ENCODE peak calls at places on chromosomes 5 and 9, in six cellular contexts. Y is neural progenitor cell, Q is heart left ventricle, B is heart right ventricle, N is left lung, U is SK-N-SH. H is an unnamed sample. For H3K27me3 and H3K36me3, the result is how much of the 10 kb centered on the place peaks cover.

GRCh38 chr5:35436441-35437057 is 181.1 kb upstream of the SPEF2 start:
- DNase-seq in Y (peak), B (no peak), N (no peak), U (peak), Q (no peak), H (peak)

GRCh38 chr5:138912093-138912492 is 37.0 kb upstream of the LRRTM2 start:
- DNase-seq in Y (no peak), B (no peak), U (no peak), Q (no peak), N (no peak), H (no peak)

GRCh38 chr9:82488702-82489578 is 500.4 kb downstream of the SPATA31D1 start:
- DNase-seq in U (peak), Q (peak), Y (no peak), B (peak), N (no peak), H (no peak)

GRCh38 chr9:136659861-136660784 is 2.6 kb upstream of the EGFL7 start:
- DNase-seq in Y (no peak), B (peak), U (no peak), Q (no peak), N (no peak), H (no peak)

GRCh38 chr9:96719538-96720315 is 58.2 kb downstream of the ZNF510 start:
- DNase-seq in B (no peak), Q (no peak), Y (no peak), N (no peak), U (peak), H (peak)

GRCh38 chr5:117713585-117714198 is 1139.1 kb upstream of the SEMA6A start:
- DNase-seq in N (no peak), Y (no peak), U (no peak), Q (no peak), B (no peak), H (no peak)

GRCh38 chr9:17611342-17611741 is 32.5 kb downstream of the SH3GL2 start:
- DNase-seq in N (no peak), Q (no peak), U (no peak), B (peak), Y (no peak), H (no peak)

GRCh38 chr9:120845255-120845654 is 2.5 kb upstream of the PSMD5 start:
- DNase-seq in Y (no peak), Q (no peak), B (no peak), N (no peak), U (no peak), H (no peak)

GRCh38 chr5:36688722-36689121 is 82.3 kb downstream of the SLC1A3 start:
- DNase-seq in Q (no peak), Y (peak), B (no peak), N (no peak), U (no peak), H (peak)

GRCh38 chr5:172170251-172170701 is 17.7 kb downstream of the STK10 start:
- DNase-seq in B (peak), Q (no peak), N (no peak), Y (no peak), U (no peak), H (peak)

GRCh38 chr9:133944746-133945135 is 47.4 kb downstream of the VAV2 start:
- DNase-seq in Y (no peak), B (no peak), U (no peak), N (peak), Q (no peak), H (no peak)

GRCh38 chr5:126499742-126500396 is 76.7 kb downstream of the GRAMD2B start:
- DNase-seq in Y (peak), Q (no peak), U (peak), N (no peak), B (no peak), H (peak)

GRCh38 chr5:54656261-54656728 is 138.7 kb downstream of the SNX18 start:
- DNase-seq in N (no peak), U (no peak), Q (peak), Y (no peak), B (peak), H (no peak)

GRCh38 chr5:133052317-133053175 is 733 bp downstream of the HSPA4 start:
- DNase-seq in U (peak), N (peak), B (peak), Q (peak), Y (peak), H (peak)

GRCh38 chr5:1511651-1512540 is 11.9 kb downstream of the LPCAT1 start:
- DNase-seq in U (no peak), Q (peak), N (peak), Y (peak), B (no peak), H (peak)

GRCh38 chr5:142091922-142092321 is 16.7 kb upstream of the NDFIP1 start:
- DNase-seq in Y (no peak), N (no peak), U (no peak), Q (no peak), B (no peak), H (no peak)

GRCh38 chr5:45521067-45521466 is 175.1 kb downstream of the HCN1 start:
- DNase-seq in U (no peak), Q (peak), Y (peak), N (no peak), B (peak), H (peak)

GRCh38 chr9:128145951-128146351 is 3.3 kb upstream of the LCN2 start:
- DNase-seq in B (no peak), N (peak), U (no peak), Y (no peak), Q (no peak), H (peak)

GRCh38 chr5:127392762-127393161 is 102.2 kb downstream of the MEGF10 start:
- DNase-seq in N (no peak), Q (no peak), Y (no peak), U (no peak), B (no peak), H (no peak)

GRCh38 chr5:5335115-5335514 is 87.4 kb upstream of the ICE1 start:
- DNase-seq in B (no peak), N (no peak), Q (no peak), Y (no peak), U (no peak), H (no peak)

GRCh38 chr9:7500521-7500920 is 299.1 kb downstream of the DMAC1 start:
- DNase-seq in U (no peak), Y (no peak), Q (no peak), N (no peak), B (no peak), H (no peak)

GRCh38 chr9:125293134-125293533 is 31.5 kb downstream of the GAPVD1 start:
- DNase-seq in N (no peak), B (no peak), U (no peak), Y (no peak), Q (no peak), H (no peak)

GRCh38 chr5:1536298-1537165 is 12.8 kb upstream of the LPCAT1 start:
- DNase-seq in Q (peak), U (no peak), Y (no peak), N (peak), B (no peak), H (no peak)

GRCh38 chr9:126521089-126521488 is 92.6 kb upstream of the LMX1B start:
- DNase-seq in N (no peak), U (no peak), Q (no peak), B (no peak), Y (peak), H (peak)

GRCh38 chr5:132000677-132001453 is 10.6 kb downstream of the ACSL6 start:
- DNase-seq in Y (no peak), B (no peak), U (no peak), N (no peak), Q (no peak), H (no peak)

GRCh38 chr5:139104577-139105271 is 93.4 kb downstream of the SIL1 start:
- DNase-seq in U (no peak), N (no peak), B (peak), Q (peak), Y (no peak), H (no peak)

GRCh38 chr5:103340717-103341397 is 82.3 kb downstream of the MACIR start:
- DNase-seq in N (no peak), Q (no peak), B (no peak), U (no peak), Y (no peak), H (no peak)

GRCh38 chr5:40790947-40791593 is 7.1 kb downstream of the PRKAA1 start:
- DNase-seq in Y (no peak), Q (no peak), U (no peak), B (no peak), N (no peak), H (no peak)

GRCh38 chr9:135474915-135475314 is 4.7 kb upstream of the PPP1R26 start:
- DNase-seq in N (peak), U (peak), B (no peak), Q (no peak), Y (peak), H (peak)

GRCh38 chr9:127608104-127608966 is 3.7 kb upstream of the STXBP1 start:
- DNase-seq in Y (peak), Q (peak), B (peak), U (peak), N (peak), H (peak)

GRCh38 chr5:65072836-65073620 is 304.3 kb downstream of the CWC27 start:
- DNase-seq in B (no peak), Q (no peak), U (no peak), Y (no peak), N (no peak), H (no peak)

GRCh38 chr9:121836382-121836885 is 185.0 kb downstream of the DAB2IP start:
- DNase-seq in Q (no peak), B (no peak), U (no peak), Y (no peak), N (no peak), H (no peak)

GRCh38 chr9:97721396-97721795 is 24.3 kb upstream of the XPA start:
- DNase-seq in N (no peak), Y (no peak), U (no peak), Q (no peak), B (no peak), H (no peak)

GRCh38 chr9:102631559-102631958 is 363.6 kb upstream of the CYLC2 start:
- DNase-seq in Q (no peak), Y (no peak), N (no peak), U (no peak), B (no peak), H (no peak)

GRCh38 chr5:180127682-180128670 is 56.4 kb upstream of the RNF130 start:
- DNase-seq in Q (no peak), U (peak), B (no peak), Y (no peak), N (peak), H (peak)
- H3K4me3 ChIP-seq in Q (no peak), U (no peak), B (no peak), Y (no peak), N (no peak), H (no peak)

DNA sequence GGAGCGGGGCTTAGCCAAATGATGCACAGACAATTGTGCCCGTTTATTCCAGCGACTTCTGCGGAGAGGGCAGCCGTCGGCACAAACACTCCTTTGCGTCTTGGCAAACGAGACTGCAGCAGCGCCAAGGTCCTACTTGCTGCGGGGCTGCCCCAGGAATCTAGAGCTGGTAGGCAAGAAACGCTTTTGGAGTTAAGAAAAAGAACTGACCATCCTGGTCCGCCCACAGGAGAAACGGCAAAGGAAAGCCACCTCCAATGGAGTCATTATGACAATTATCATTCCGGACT is 2.3 kb downstream of the RXFP3 start:
- DNase-seq in B (no peak), Y (no peak), Q (no peak), N (no peak), U (no peak), H (no peak)
- H3K27me3 ChIP-seq in B (half or more), Y (under half), Q (half or more), N (half or more), U (half or more), H (under half)

GRCh38 chr9:5112109-5112592 is 73.3 kb downstream of the INSL6 start:
- DNase-seq in N (peak), Q (no peak), B (no peak), Y (no peak), U (peak), H (peak)
- H3K36me3 ChIP-seq in N (under half), Q (under half), B (under half), Y (under half), U (under half), H (under half)

GRCh38 chr9:93829271-93830223 is 125.6 kb downstream of the BARX1 start:
- DNase-seq in N (peak), Y (no peak), Q (no peak), B (no peak), U (peak), H (peak)

GRCh38 chr9:93828331-93829097 is 126.6 kb downstream of the BARX1 start:
- DNase-seq in N (peak), B (no peak), Q (no peak), Y (no peak), U (no peak), H (peak)

GRCh38 chr9:93826905-93827544 is 128.1 kb downstream of the BARX1 start:
- DNase-seq in Q (no peak), Y (no peak), N (peak), B (no peak), U (peak), H (peak)

GRCh38 chr9:93826209-93826608 is 128.9 kb downstream of the BARX1 start:
- DNase-seq in N (peak), U (no peak), Y (no peak), Q (no peak), B (no peak), H (peak)

DNA sequence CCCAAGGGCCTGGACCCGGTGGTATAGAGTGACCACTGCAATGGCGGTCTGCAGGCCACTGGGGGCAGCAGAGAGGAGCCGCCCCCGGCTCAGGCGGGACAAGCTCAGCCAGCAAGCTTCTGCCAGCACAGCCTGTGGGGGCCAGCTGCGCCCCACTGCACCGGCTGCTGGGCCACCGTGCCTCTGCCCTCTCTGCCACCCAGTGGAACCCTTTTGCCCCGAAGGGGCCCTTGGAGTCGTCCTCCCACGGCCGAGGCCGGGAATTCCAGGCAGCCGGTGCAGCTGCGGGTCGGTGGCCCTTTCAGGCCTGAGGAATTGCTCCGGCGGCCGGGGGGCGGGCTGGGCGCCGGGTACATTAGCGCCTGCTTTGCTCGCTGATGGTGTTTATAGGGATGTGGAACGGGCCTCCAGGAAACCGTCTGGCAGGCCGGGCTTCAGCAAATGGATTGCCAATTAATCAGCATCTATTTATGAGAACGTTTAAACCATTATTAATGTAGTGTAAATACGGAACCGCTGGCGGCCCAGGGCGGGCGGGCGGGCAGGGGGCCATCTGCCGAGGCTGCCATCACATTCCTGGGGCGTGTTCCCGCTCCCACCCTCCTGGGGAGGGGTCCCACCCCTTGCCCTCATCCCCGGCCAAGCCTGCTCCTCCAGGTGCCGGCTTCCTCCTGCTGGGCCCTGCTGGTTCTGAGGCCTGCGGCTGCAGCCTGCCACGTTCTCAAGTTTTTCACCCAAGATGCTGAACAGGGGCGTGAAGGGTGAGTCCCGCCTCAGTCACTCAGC is 127.4 kb downstream of the BARX1 start:
- DNase-seq in U (peak), Q (peak), N (peak), B (no peak), Y (peak), H (peak)
- H3K4me3 ChIP-seq in U (peak), Q (peak), N (peak), B (peak), Y (peak), H (peak)

GRCh38 chr5:176739461-176740051 is 70.8 kb upstream of the UNC5A start:
- DNase-seq in Q (no peak), B (no peak), U (peak), Y (no peak), N (no peak), H (peak)

GRCh38 chr5:176737001-176737745 is 73.2 kb upstream of the UNC5A start:
- DNase-seq in Q (no peak), N (peak), U (peak), Y (no peak), B (no peak), H (peak)

GRCh38 chr5:176740131-176740701 is 70.1 kb upstream of the UNC5A start:
- DNase-seq in N (no peak), U (peak), Y (no peak), B (no peak), Q (no peak), H (peak)

GRCh38 chr5:176737746-176738699 is 72.3 kb upstream of the UNC5A start:
- DNase-seq in Q (no peak), N (no peak), B (no peak), Y (no peak), U (peak), H (peak)

DNA sequence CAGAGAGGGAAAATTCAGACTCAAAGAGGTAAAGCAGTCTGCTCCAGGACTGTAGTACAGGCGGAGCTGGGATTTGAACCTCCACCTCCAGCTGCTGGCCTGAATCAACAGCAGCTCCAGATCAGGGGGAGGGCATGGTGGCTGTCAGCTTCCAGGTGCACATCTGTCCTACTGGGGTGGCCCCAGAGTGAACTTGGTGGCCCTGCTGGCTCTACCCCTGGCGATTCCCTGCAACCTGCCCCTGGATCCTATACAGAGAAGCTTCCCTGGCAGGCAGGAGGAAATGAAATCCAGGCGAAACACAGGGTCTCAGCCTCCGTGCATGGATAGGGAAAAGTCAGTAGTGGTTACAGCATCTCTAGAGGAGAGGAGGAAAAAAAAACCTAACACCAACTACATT is 71.5 kb upstream of the UNC5A start:
- DNase-seq in B (no peak), N (no peak), U (peak), Y (no peak), Q (no peak), H (peak)
- H3K27me3 ChIP-seq in B (half or more), N (half or more), U (under half), Y (under half), Q (half or more), H (under half)

DNA sequence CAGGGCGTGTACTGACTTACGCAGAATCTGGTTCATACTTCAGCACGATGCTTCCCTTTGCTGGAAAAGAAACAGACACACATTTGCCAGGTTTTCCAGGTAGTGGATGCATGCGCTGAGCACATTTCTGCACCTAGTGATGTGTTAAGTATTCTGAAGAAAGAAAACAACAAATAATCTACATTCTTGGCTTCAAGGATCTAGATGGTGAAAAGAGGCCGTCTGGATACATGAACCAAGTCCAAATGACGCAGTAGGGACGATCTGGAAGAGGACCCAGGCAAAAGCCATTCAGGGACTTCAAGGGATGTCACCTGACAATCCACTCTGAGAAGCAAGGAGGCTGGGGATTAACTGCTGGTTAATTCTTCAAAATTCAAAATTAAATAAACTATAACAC is 30.4 kb downstream of the NSUN2 start:
- DNase-seq in B (no peak), Q (no peak), Y (no peak), N (no peak), U (no peak), H (no peak)
- H3K36me3 ChIP-seq in B (half or more), Q (half or more), Y (under half), N (under half), U (half or more), H (half or more)

GRCh38 chr9:14356376-14356775 is 42.4 kb upstream of the NFIB start:
- DNase-seq in U (peak), Y (no peak), B (no peak), Q (no peak), N (no peak), H (peak)

GRCh38 chr9:14365667-14366066 is 51.7 kb upstream of the NFIB start:
- DNase-seq in Y (no peak), N (no peak), Q (no peak), U (no peak), B (no peak), H (no peak)

GRCh38 chr9:14358523-14358922 is 44.6 kb upstream of the NFIB start:
- DNase-seq in B (no peak), Y (no peak), Q (no peak), N (no peak), U (no peak), H (no peak)

GRCh38 chr9:14362175-14362574 is 48.2 kb upstream of the NFIB start:
- DNase-seq in Q (no peak), U (no peak), Y (no peak), B (peak), N (no peak), H (no peak)

GRCh38 chr9:14361074-14361473 is 47.1 kb upstream of the NFIB start:
- DNase-seq in U (no peak), B (no peak), Q (no peak), N (no peak), Y (no peak), H (no peak)
- H3K4me3 ChIP-seq in U (no peak), B (no peak), Q (no peak), N (no peak), Y (no peak), H (no peak)

GRCh38 chr5:159104058-159104651 is 4.4 kb upstream of the EBF1 start:
- DNase-seq in B (peak), Q (no peak), U (no peak), Y (peak), N (peak), H (peak)
- H3K27me3 ChIP-seq in B (half or more), Q (half or more), U (under half), Y (half or more), N (half or more), H (half or more)

GRCh38 chr5:136174021-136174659 is 18.8 kb downstream of the SMIM32 start:
- DNase-seq in U (peak), N (no peak), B (no peak), Y (peak), Q (no peak), H (peak)
- H3K36me3 ChIP-seq in U (half or more), N (under half), B (half or more), Y (under half), Q (half or more), H (under half)